ENCODE peak calls at places on chromosomes 4 and X, in four cellular contexts. J is mesenchymal stem cell, G is globus pallidus, E is breast epithelium. L is an unnamed sample.

GRCh38 chr4:105061136-105061696 is 85.5 kb upstream of the TET2 start:
- DNase-seq in J (no peak), E (no peak), G (peak), L (peak)

GRCh38 chrX:102720237-102721168 is at the start of gene GPRASP3:
- DNase-seq in E (peak), J (peak), G (peak), L (peak)

GRCh38 chr4:124459922-124460301 is 252.6 kb downstream of the ANKRD50 start:
- DNase-seq in J (peak), G (no peak), E (no peak), L (no peak)

GRCh38 chr4:13559414-13559813 is 15.1 kb upstream of the NKX3-2 start:
- DNase-seq in E (no peak), J (peak), G (no peak), L (no peak)

GRCh38 chrX:135340827-135341226 is 31.5 kb downstream of the ETDC start:
- DNase-seq in J (peak), E (no peak), G (no peak), L (no peak)

GRCh38 chr4:114864060-114864459 is 249.4 kb downstream of the NDST4 start:
- DNase-seq in E (no peak), J (no peak), G (no peak), L (no peak)

GRCh38 chrX:132984058-132984650 is 25.7 kb upstream of the HS6ST2 start:
- DNase-seq in G (no peak), E (no peak), J (no peak), L (no peak)

GRCh38 chr4:139665690-139666529 is at the start of gene MGST2:
- DNase-seq in G (peak), E (peak), J (peak), L (peak)